ENCODE peak calls at places on chromosomes 13 and 19, in five cellular contexts. K, G, O, U and A are unnamed samples.

GRCh38 chr13:65057986-65058385 is 2172.2 kb downstream of the PCDH9 start:
- DNase-seq in K (no peak), G (no peak), O (no peak), U (no peak), A (no peak)

GRCh38 chr13:104004572-104004971 is 938.4 kb upstream of the SLC10A2 start:
- DNase-seq in K (no peak), G (no peak), O (no peak), U (no peak), A (no peak)

GRCh38 chr19:29687244-29687896 is 22.1 kb downstream of the PLEKHF1 start:
- DNase-seq in K (no peak), G (no peak), O (peak), U (no peak), A (no peak)

GRCh38 chr19:58569191-58569942 is 3.8 kb downstream of the MZF1 start:
- DNase-seq in K (no peak), G (no peak), O (no peak), U (no peak), A (peak)

GRCh38 chr13:103351035-103351828 is 285.0 kb upstream of the SLC10A2 start:
- DNase-seq in K (no peak), G (peak), O (no peak), U (no peak), A (no peak)

GRCh38 chr19:11286312-11286974 is 9.5 kb upstream of the TSPAN16 start:
- DNase-seq in K (no peak), G (peak), O (no peak), U (no peak), A (no peak)

GRCh38 chr13:101919541-101920306 is 467.2 kb downstream of the ITGBL1 start:
- DNase-seq in K (no peak), G (peak), O (no peak), U (no peak), A (peak)

GRCh38 chr19:50639121-50640112 is at the start of gene SYT3:
- DNase-seq in K (peak), G (peak), O (no peak), U (peak), A (peak)

GRCh38 chr13:25882732-25883357 is 169.0 kb downstream of the SHISA2 start:
- DNase-seq in K (no peak), G (no peak), O (no peak), U (no peak), A (no peak)

GRCh38 chr13:33251131-33251629 is 34.4 kb downstream of the STARD13 start:
- DNase-seq in K (no peak), G (peak), O (no peak), U (no peak), A (no peak)

GRCh38 chr13:113933901-113934300 is 40.0 kb downstream of the C13orf46 start:
- DNase-seq in K (no peak), G (no peak), O (no peak), U (no peak), A (no peak)

GRCh38 chr19:29875931-29876330 is 64.1 kb downstream of the CCNE1 start:
- DNase-seq in K (no peak), G (no peak), O (no peak), U (no peak), A (no peak)

GRCh38 chr19:57171551-57172081 is 4.3 kb upstream of the DUXA start:
- DNase-seq in K (peak), G (peak), O (peak), U (no peak), A (peak)

GRCh38 chr13:39037410-39037879 is 444 bp downstream of the PROSER1 start:
- DNase-seq in K (no peak), G (no peak), O (peak), U (no peak), A (no peak)

GRCh38 chr13:107680115-107680514 is 535.2 kb downstream of the LIG4 start:
- DNase-seq in K (no peak), G (no peak), O (no peak), U (no peak), A (no peak)

GRCh38 chr19:55593096-55593772 is 6.1 kb downstream of the FIZ1 start:
- DNase-seq in K (no peak), G (no peak), O (no peak), U (no peak), A (peak)

GRCh38 chr19:19267305-19267704 is 5.8 kb downstream of the TM6SF2 start:
- DNase-seq in K (no peak), G (no peak), O (no peak), U (no peak), A (no peak)

GRCh38 chr13:25928941-25929505 is 122.8 kb downstream of the SHISA2 start:
- DNase-seq in K (no peak), G (no peak), O (no peak), U (no peak), A (no peak)

GRCh38 chr13:50892162-50892944 is 17.2 kb upstream of the RNASEH2B start:
- DNase-seq in K (no peak), G (no peak), O (no peak), U (no peak), A (no peak)

GRCh38 chr13:46526763-46527162 is 26.2 kb upstream of the LRCH1 start:
- DNase-seq in K (no peak), G (no peak), O (no peak), U (no peak), A (no peak)

GRCh38 chr19:46478356-46478986 is 7.1 kb upstream of the PNMA8A start:
- DNase-seq in K (no peak), G (no peak), O (no peak), U (no peak), A (no peak)

GRCh38 chr19:45446295-45446694 is 21.5 kb upstream of the FOSB start:
- DNase-seq in K (no peak), G (no peak), O (no peak), U (no peak), A (no peak)

GRCh38 chr13:110161112-110161897 is 145.7 kb downstream of the COL4A1 start:
- DNase-seq in K (no peak), G (no peak), O (no peak), U (no peak), A (no peak)

GRCh38 chr19:41646589-41647204 is 19.8 kb upstream of the CEACAM4 start:
- DNase-seq in K (peak), G (no peak), O (no peak), U (no peak), A (peak)

GRCh38 chr19:48881741-48882657 is 9.8 kb downstream of the PPP1R15A start:
- DNase-seq in K (no peak), G (no peak), O (no peak), U (no peak), A (no peak)

GRCh38 chr19:48877900-48878218 is 5.6 kb downstream of the PPP1R15A start:
- DNase-seq in K (no peak), G (no peak), O (no peak), U (no peak), A (no peak)

GRCh38 chr19:48874309-48875135 is 2.3 kb downstream of the PPP1R15A start:
- DNase-seq in K (peak), G (peak), O (no peak), U (peak), A (peak)

GRCh38 chr19:48879025-48879572 is 6.9 kb downstream of the PPP1R15A start:
- DNase-seq in K (no peak), G (no peak), O (no peak), U (no peak), A (no peak)

GRCh38 chr19:48878219-48879024 is 6.2 kb downstream of the PPP1R15A start:
- DNase-seq in K (no peak), G (peak), O (no peak), U (peak), A (peak)
- TF ChIP-seq POLR2A in K (no peak), G (peak), O (no peak), U (no peak), A (no peak)

GRCh38 chr19:43532571-43532961 is 422 bp upstream of the ZNF575 start:
- DNase-seq in K (peak), G (peak), O (peak), U (peak), A (peak)

GRCh38 chr19:43532962-43533545 is at the start of gene ZNF575:
- DNase-seq in K (peak), G (peak), O (peak), U (peak), A (peak)

GRCh38 chr19:43534811-43535761 is 2.1 kb downstream of the ZNF575 start:
- DNase-seq in K (peak), G (peak), O (no peak), U (peak), A (peak)

GRCh38 chr19:43534305-43534612 is 1.3 kb downstream of the ZNF575 start:
- DNase-seq in K (no peak), G (no peak), O (no peak), U (no peak), A (no peak)

DNA sequence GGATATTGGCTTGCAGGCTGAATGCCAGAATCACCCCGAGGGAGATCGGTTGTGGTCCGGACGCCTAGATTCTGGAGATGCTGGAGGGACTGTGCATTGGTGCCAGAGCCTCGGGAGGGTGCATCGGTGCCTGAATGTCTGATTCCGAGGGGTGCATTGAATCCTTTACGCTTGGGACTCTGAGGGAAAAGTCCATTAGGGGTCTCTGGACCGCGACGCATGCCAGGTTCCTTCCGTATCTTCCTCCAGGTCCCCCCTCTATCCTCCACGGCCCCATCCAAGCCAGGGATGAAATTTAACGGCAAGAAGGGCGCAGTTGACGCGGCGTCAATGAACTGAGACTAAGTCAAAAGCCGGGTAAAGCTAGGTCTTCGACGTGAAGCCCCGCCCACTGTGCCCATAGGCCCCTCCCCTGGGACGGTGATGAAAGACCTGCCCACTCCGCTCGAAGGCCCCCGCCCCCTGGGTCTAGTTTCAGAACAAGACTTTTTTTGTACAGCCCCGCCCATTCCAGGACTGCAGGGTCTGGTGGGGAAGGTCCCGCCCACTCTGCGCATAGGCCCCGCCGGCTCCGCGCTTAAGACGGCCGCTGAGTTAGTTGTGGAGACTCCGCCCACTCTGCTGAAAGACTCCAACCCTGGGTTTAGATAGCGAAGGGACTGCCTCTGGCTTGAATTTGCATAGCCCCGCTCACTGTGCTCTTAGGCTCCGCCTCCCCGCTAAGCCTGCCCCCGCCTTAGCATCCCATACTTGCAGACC is 737 bp downstream of the ZNF575 start:
- DNase-seq in K (peak), G (peak), O (peak), U (peak), A (peak)
- TF ChIP-seq POLR2A in K (no peak), G (peak), O (no peak), U (no peak), A (no peak)

DNA sequence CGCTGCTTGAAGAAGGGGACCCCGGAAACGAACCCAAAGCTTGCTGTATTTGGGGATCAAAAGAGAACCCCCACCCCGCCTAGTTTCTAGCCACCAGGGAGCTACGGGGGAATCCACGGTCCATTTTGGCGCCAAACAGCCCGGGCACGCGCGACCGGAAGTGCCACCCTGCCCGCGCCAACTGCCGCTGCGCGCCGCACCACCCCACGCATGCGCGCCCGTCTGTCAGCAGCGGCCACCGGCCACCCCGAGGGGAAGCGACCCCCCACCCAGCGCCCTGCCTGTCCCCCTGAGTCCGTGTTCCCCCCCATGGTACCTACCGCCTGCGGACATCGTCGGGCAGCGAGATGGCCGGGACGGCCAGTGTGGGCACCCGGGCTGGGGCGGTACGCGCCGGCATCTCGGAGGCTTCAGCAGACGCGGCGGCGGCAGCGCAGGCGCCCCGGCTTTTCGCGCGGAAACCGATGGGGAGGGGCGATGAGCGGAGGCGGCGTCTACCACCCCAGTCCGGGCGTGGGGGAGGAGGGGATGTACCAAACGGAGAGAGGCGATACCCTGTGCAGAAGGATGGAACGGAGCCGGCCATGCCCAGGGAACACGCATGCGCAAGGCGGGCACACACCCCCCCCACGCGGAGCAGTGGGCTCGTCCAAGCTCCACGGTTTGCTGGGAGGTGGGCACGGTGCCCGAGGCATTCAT is at the start of gene DNMT1:
- DNase-seq in K (peak), G (peak), O (peak), U (peak), A (peak)
- TF ChIP-seq POLR2A in K (peak), G (peak), O (no peak), U (no peak), A (no peak)

GRCh38 chr19:6466526-6467248 is 2.6 kb downstream of the CRB3 start:
- DNase-seq in K (no peak), G (no peak), O (no peak), U (no peak), A (peak)

GRCh38 chr19:6465006-6465405 is 935 bp downstream of the CRB3 start:
- DNase-seq in K (no peak), G (no peak), O (no peak), U (peak), A (no peak)

GRCh38 chr19:6465663-6466062 is 1.6 kb downstream of the CRB3 start:
- DNase-seq in K (no peak), G (no peak), O (no peak), U (no peak), A (peak)

GRCh38 chr19:6467384-6467783 is 3.3 kb downstream of the CRB3 start:
- DNase-seq in K (no peak), G (no peak), O (no peak), U (no peak), A (no peak)

DNA sequence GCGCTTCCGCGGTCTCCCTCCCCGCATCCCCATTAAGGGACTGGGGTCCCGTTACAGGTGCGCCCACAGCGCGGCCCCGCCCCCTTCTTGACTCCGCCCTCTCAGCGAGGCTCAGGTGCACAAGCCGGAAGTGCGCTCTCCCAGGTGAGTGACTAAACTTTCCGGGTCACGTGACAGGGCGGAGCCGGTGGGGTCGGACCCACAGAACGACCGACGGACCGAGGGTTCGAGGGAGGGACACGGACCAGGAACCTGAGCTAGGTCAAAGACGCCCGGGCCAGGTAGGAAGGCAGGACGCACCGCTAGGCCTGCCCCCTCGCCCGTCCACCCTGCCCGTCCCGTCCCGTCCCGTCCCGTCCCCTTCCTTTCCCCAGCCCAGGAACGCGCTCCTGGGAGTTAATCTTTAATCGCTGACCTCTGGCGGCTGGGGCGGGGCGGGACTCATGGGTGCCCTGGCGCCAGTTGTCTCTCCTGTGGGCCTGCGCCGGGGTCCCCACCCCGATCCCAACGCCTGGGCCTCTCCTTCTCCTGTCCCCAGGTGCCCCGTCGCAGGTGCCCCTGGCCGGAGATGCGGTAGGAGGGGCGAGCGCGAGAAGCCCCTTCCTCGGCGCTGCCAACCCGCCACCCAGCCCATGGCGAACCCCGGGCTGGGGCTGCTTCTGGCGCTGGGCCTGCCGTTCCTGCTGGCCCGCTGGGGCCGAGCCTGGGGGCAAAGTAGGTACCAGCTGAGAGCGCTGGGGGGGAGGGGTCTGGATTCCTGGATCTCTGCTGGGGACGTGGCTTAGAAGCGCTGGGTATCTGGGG is at the start of gene CRB3:
- DNase-seq in K (peak), G (no peak), O (peak), U (peak), A (peak)
- TF ChIP-seq POLR2A in K (no peak), G (no peak), O (no peak), U (peak), A (no peak)